ENCODE peak calls at places on chromosomes 6 and 20, in eight cellular contexts. One of them, this sample, is unnamed.

GRCh38 chr6:74690365-74690764 is 515.5 kb downstream of the COL12A1 start:
- DNase-seq in fibroblast of mammary gland: peak
- DNase-seq in fibroblast of gingiva: no peak
- DNase-seq in stomach: no peak
- DNase-seq in SK-N-MC: no peak
- DNase-seq in C1 segment of cervical spinal cord: no peak
- DNase-seq in small intestine: no peak
- DNase-seq in EH: peak
- DNase-seq in this sample: no peak

GRCh38 chr20:6756961-6757595 is 10.4 kb upstream of the BMP2 start:
- DNase-seq in fibroblast of mammary gland: no peak
- DNase-seq in fibroblast of gingiva: no peak
- DNase-seq in stomach: no peak
- DNase-seq in SK-N-MC: no peak
- DNase-seq in C1 segment of cervical spinal cord: no peak
- DNase-seq in small intestine: no peak
- DNase-seq in EH: no peak
- DNase-seq in this sample: no peak

GRCh38 chr6:41649596-41649995 is 11.3 kb downstream of the MDFI start:
- DNase-seq in fibroblast of mammary gland: no peak
- DNase-seq in fibroblast of gingiva: no peak
- DNase-seq in stomach: no peak
- DNase-seq in SK-N-MC: no peak
- DNase-seq in C1 segment of cervical spinal cord: no peak
- DNase-seq in small intestine: no peak
- DNase-seq in EH: no peak
- DNase-seq in this sample: no peak

GRCh38 chr20:13723015-13723414 is 61.7 kb downstream of the ESF1 start:
- DNase-seq in fibroblast of mammary gland: peak
- DNase-seq in fibroblast of gingiva: peak
- DNase-seq in stomach: no peak
- DNase-seq in SK-N-MC: no peak
- DNase-seq in C1 segment of cervical spinal cord: no peak
- DNase-seq in small intestine: no peak
- DNase-seq in EH: peak
- DNase-seq in this sample: no peak

GRCh38 chr6:158801655-158802294 is 17.4 kb downstream of the EZR start:
- DNase-seq in fibroblast of mammary gland: no peak
- DNase-seq in fibroblast of gingiva: no peak
- DNase-seq in stomach: peak
- DNase-seq in SK-N-MC: no peak
- DNase-seq in C1 segment of cervical spinal cord: no peak
- DNase-seq in small intestine: peak
- DNase-seq in EH: no peak
- DNase-seq in this sample: no peak

GRCh38 chr20:57806975-57807374 is 97.2 kb upstream of the PMEPA1 start:
- DNase-seq in fibroblast of mammary gland: no peak
- DNase-seq in fibroblast of gingiva: no peak
- DNase-seq in stomach: no peak
- DNase-seq in SK-N-MC: no peak
- DNase-seq in C1 segment of cervical spinal cord: no peak
- DNase-seq in small intestine: no peak
- DNase-seq in EH: no peak
- DNase-seq in this sample: no peak

GRCh38 chr20:34532751-34533150 is 16.5 kb downstream of the DYNLRB1 start:
- DNase-seq in fibroblast of mammary gland: no peak
- DNase-seq in fibroblast of gingiva: no peak
- DNase-seq in stomach: no peak
- DNase-seq in SK-N-MC: no peak
- DNase-seq in C1 segment of cervical spinal cord: no peak
- DNase-seq in small intestine: no peak
- DNase-seq in EH: no peak
- DNase-seq in this sample: no peak

GRCh38 chr6:121965739-121966138 is 433.7 kb upstream of the HSF2 start:
- DNase-seq in fibroblast of mammary gland: peak
- DNase-seq in fibroblast of gingiva: peak
- DNase-seq in stomach: no peak
- DNase-seq in SK-N-MC: no peak
- DNase-seq in C1 segment of cervical spinal cord: no peak
- DNase-seq in small intestine: no peak
- DNase-seq in EH: no peak
- DNase-seq in this sample: no peak

GRCh38 chr6:5537967-5538366 is 276.7 kb downstream of the FARS2 start:
- DNase-seq in fibroblast of mammary gland: peak
- DNase-seq in fibroblast of gingiva: peak
- DNase-seq in stomach: no peak
- DNase-seq in SK-N-MC: no peak
- DNase-seq in C1 segment of cervical spinal cord: no peak
- DNase-seq in small intestine: peak
- DNase-seq in EH: peak
- DNase-seq in this sample: peak

GRCh38 chr6:108080010-108080780 is 5.7 kb upstream of the OSTM1 start:
- DNase-seq in fibroblast of mammary gland: peak
- DNase-seq in fibroblast of gingiva: peak
- DNase-seq in stomach: no peak
- DNase-seq in SK-N-MC: no peak
- DNase-seq in C1 segment of cervical spinal cord: no peak
- DNase-seq in small intestine: no peak
- DNase-seq in EH: peak
- DNase-seq in this sample: peak

GRCh38 chr6:112360498-112360897 is 13.4 kb downstream of the RFPL4B start:
- DNase-seq in fibroblast of mammary gland: peak
- DNase-seq in fibroblast of gingiva: no peak
- DNase-seq in stomach: no peak
- DNase-seq in SK-N-MC: no peak
- DNase-seq in C1 segment of cervical spinal cord: no peak
- DNase-seq in small intestine: no peak
- DNase-seq in EH: peak
- DNase-seq in this sample: no peak

GRCh38 chr6:48426636-48427035 is 315.6 kb upstream of the PTCHD4 start:
- DNase-seq in fibroblast of mammary gland: peak
- DNase-seq in fibroblast of gingiva: peak
- DNase-seq in stomach: no peak
- DNase-seq in SK-N-MC: no peak
- DNase-seq in C1 segment of cervical spinal cord: no peak
- DNase-seq in small intestine: no peak
- DNase-seq in EH: peak
- DNase-seq in this sample: peak

GRCh38 chr6:108897371-108897770 is 49.1 kb downstream of the ARMC2 start:
- DNase-seq in fibroblast of mammary gland: peak
- DNase-seq in fibroblast of gingiva: no peak
- DNase-seq in stomach: peak
- DNase-seq in SK-N-MC: no peak
- DNase-seq in C1 segment of cervical spinal cord: no peak
- DNase-seq in small intestine: peak
- DNase-seq in EH: no peak
- DNase-seq in this sample: no peak

GRCh38 chr6:39330057-39330456 is 7.6 kb upstream of the KCNK16 start:
- DNase-seq in fibroblast of mammary gland: no peak
- DNase-seq in fibroblast of gingiva: no peak
- DNase-seq in stomach: no peak
- DNase-seq in SK-N-MC: no peak
- DNase-seq in C1 segment of cervical spinal cord: no peak
- DNase-seq in small intestine: no peak
- DNase-seq in EH: no peak
- DNase-seq in this sample: no peak

GRCh38 chr20:34528921-34529297 is 12.7 kb downstream of the DYNLRB1 start:
- DNase-seq in fibroblast of mammary gland: no peak
- DNase-seq in fibroblast of gingiva: peak
- DNase-seq in stomach: peak
- DNase-seq in SK-N-MC: no peak
- DNase-seq in C1 segment of cervical spinal cord: no peak
- DNase-seq in small intestine: no peak
- DNase-seq in EH: no peak
- DNase-seq in this sample: no peak

GRCh38 chr20:13008761-13009681 is at the start of gene SPTLC3:
- DNase-seq in fibroblast of mammary gland: peak
- DNase-seq in fibroblast of gingiva: peak
- DNase-seq in stomach: peak
- DNase-seq in SK-N-MC: no peak
- DNase-seq in C1 segment of cervical spinal cord: no peak
- DNase-seq in small intestine: peak
- DNase-seq in EH: no peak
- DNase-seq in this sample: no peak

GRCh38 chr6:140077712-140078551 is 703.5 kb upstream of the CITED2 start:
- DNase-seq in fibroblast of mammary gland: peak
- DNase-seq in fibroblast of gingiva: peak
- DNase-seq in stomach: no peak
- DNase-seq in SK-N-MC: peak
- DNase-seq in C1 segment of cervical spinal cord: no peak
- DNase-seq in small intestine: no peak
- DNase-seq in EH: peak
- DNase-seq in this sample: no peak

GRCh38 chr6:52498538-52499017 is 78.3 kb downstream of the TRAM2 start:
- DNase-seq in fibroblast of mammary gland: no peak
- DNase-seq in fibroblast of gingiva: no peak
- DNase-seq in stomach: no peak
- DNase-seq in SK-N-MC: no peak
- DNase-seq in C1 segment of cervical spinal cord: no peak
- DNase-seq in small intestine: no peak
- DNase-seq in EH: no peak
- DNase-seq in this sample: no peak

GRCh38 chr20:51732454-51732791 is 35.8 kb downstream of the ATP9A start:
- DNase-seq in fibroblast of mammary gland: peak
- DNase-seq in fibroblast of gingiva: peak
- DNase-seq in stomach: no peak
- DNase-seq in SK-N-MC: no peak
- DNase-seq in C1 segment of cervical spinal cord: no peak
- DNase-seq in small intestine: no peak
- DNase-seq in EH: peak
- DNase-seq in this sample: no peak

GRCh38 chr20:51164732-51165530 is 142.0 kb upstream of the KCNG1 start:
- DNase-seq in fibroblast of mammary gland: no peak
- DNase-seq in fibroblast of gingiva: no peak
- DNase-seq in stomach: no peak
- DNase-seq in SK-N-MC: no peak
- DNase-seq in C1 segment of cervical spinal cord: no peak
- DNase-seq in small intestine: peak
- DNase-seq in EH: no peak
- DNase-seq in this sample: no peak

GRCh38 chr6:37259191-37259590 is 1.2 kb upstream of the TMEM217 start:
- DNase-seq in fibroblast of mammary gland: no peak
- DNase-seq in fibroblast of gingiva: no peak
- DNase-seq in stomach: no peak
- DNase-seq in SK-N-MC: no peak
- DNase-seq in C1 segment of cervical spinal cord: no peak
- DNase-seq in small intestine: no peak
- DNase-seq in EH: no peak
- DNase-seq in this sample: no peak

GRCh38 chr6:33822575-33823395 is 19.0 kb upstream of the MLN start:
- DNase-seq in fibroblast of mammary gland: peak
- DNase-seq in fibroblast of gingiva: no peak
- DNase-seq in stomach: no peak
- DNase-seq in SK-N-MC: no peak
- DNase-seq in C1 segment of cervical spinal cord: no peak
- DNase-seq in small intestine: peak
- DNase-seq in EH: peak
- DNase-seq in this sample: no peak

GRCh38 chr20:25089662-25090061 is 7.7 kb upstream of the VSX1 start:
- DNase-seq in fibroblast of mammary gland: no peak
- DNase-seq in fibroblast of gingiva: no peak
- DNase-seq in stomach: no peak
- DNase-seq in SK-N-MC: no peak
- DNase-seq in C1 segment of cervical spinal cord: no peak
- DNase-seq in small intestine: no peak
- DNase-seq in EH: no peak
- DNase-seq in this sample: no peak

GRCh38 chr6:47016236-47016635 is 25.9 kb downstream of the ADGRF1 start:
- DNase-seq in fibroblast of mammary gland: no peak
- DNase-seq in fibroblast of gingiva: no peak
- DNase-seq in stomach: no peak
- DNase-seq in SK-N-MC: no peak
- DNase-seq in C1 segment of cervical spinal cord: no peak
- DNase-seq in small intestine: no peak
- DNase-seq in EH: no peak
- DNase-seq in this sample: no peak

GRCh38 chr20:39013662-39014109 is 51.5 kb downstream of the DHX35 start:
- DNase-seq in fibroblast of mammary gland: peak
- DNase-seq in fibroblast of gingiva: no peak
- DNase-seq in stomach: no peak
- DNase-seq in SK-N-MC: no peak
- DNase-seq in C1 segment of cervical spinal cord: no peak
- DNase-seq in small intestine: no peak
- DNase-seq in EH: peak
- DNase-seq in this sample: no peak

This sample was measured in HFFc6.